ENCODE peak calls at places on chromosomes 13 and 19, in four cellular contexts. J is heart left ventricle, U is esophagus muscularis mucosa, N is HAP-1. V is an unnamed sample. For H3K27me3 and H3K4me1, the result is how much of the 10 kb centered on the place peaks cover.

GRCh38 chr13:46736568-46736967 is 60.4 kb downstream of the ESD start:
- DNase-seq in J (no peak), U (no peak), N (no peak), V (no peak)

GRCh38 chr19:39995794-39996193 is 1.1 kb upstream of the ZNF546 start:
- DNase-seq in J (no peak), U (no peak), N (no peak), V (no peak)

GRCh38 chr19:18596752-18597157 is 8.2 kb downstream of the REX1BD start:
- DNase-seq in J (no peak), U (no peak), N (peak), V (peak)

GRCh38 chr19:35344511-35345031 is 3.1 kb upstream of the FFAR1 start:
- DNase-seq in J (no peak), U (peak), N (no peak), V (no peak)

GRCh38 chr13:51935326-51936171 is 73.8 kb downstream of the CCDC70 start:
- DNase-seq in J (no peak), U (no peak), N (peak), V (no peak)

GRCh38 chr19:58021541-58022282 is 12.1 kb upstream of the ZSCAN1 start:
- DNase-seq in J (peak), U (no peak), N (peak), V (peak)

GRCh38 chr19:6674868-6675305 is 4.9 kb upstream of the TNFSF14 start:
- DNase-seq in J (peak), U (peak), N (peak), V (no peak)

GRCh38 chr19:6098574-6098973 is 11.7 kb downstream of the RFX2 start:
- DNase-seq in J (no peak), U (no peak), N (no peak), V (no peak)

GRCh38 chr13:41411536-41411935 is 45.8 kb upstream of the RGCC start:
- DNase-seq in J (no peak), U (peak), N (peak), V (no peak)

GRCh38 chr19:7670150-7670784 is 1.4 kb downstream of the RETN start:
- DNase-seq in J (no peak), U (no peak), N (no peak), V (no peak)

GRCh38 chr13:36418022-36418805 is 14.1 kb upstream of the CCNA1 start:
- DNase-seq in J (no peak), U (no peak), N (no peak), V (no peak)

GRCh38 chr13:109859898-109860297 is 73.5 kb upstream of the IRS2 start:
- DNase-seq in J (no peak), U (peak), N (no peak), V (no peak)

GRCh38 chr19:13154241-13154778 is 4.1 kb downstream of the IER2 start:
- DNase-seq in J (peak), U (peak), N (peak), V (peak)

GRCh38 chr19:39177110-39177699 is 19.6 kb upstream of the NCCRP1 start:
- DNase-seq in J (no peak), U (no peak), N (no peak), V (no peak)

GRCh38 chr19:12913871-12914690 is 5.0 kb downstream of the SYCE2 start:
- DNase-seq in J (no peak), U (no peak), N (no peak), V (no peak)

GRCh38 chr19:10086032-10086903 is at the start of gene SHFL:
- DNase-seq in J (peak), U (no peak), N (peak), V (no peak)

GRCh38 chr19:52070496-52070895 is 21.9 kb upstream of the ZNF432 start:
- DNase-seq in J (no peak), U (no peak), N (no peak), V (no peak)

GRCh38 chr13:109256866-109257760 is 529.3 kb downstream of the IRS2 start:
- DNase-seq in J (no peak), U (no peak), N (no peak), V (no peak)

GRCh38 chr13:112350300-112350699 is 25.9 kb upstream of the SPACA7 start:
- DNase-seq in J (no peak), U (no peak), N (no peak), V (no peak)

GRCh38 chr19:35767288-35768081 is 7.9 kb upstream of the ARHGAP33 start:
- DNase-seq in J (peak), U (no peak), N (no peak), V (no peak)

GRCh38 chr13:64725492-64725891 is 2504.6 kb downstream of the PCDH9 start:
- DNase-seq in J (no peak), U (no peak), N (no peak), V (no peak)

GRCh38 chr19:16834747-16835146 is 5.5 kb downstream of the SIN3B start:
- DNase-seq in J (no peak), U (no peak), N (no peak), V (no peak)

GRCh38 chr19:41000310-41000737 is 9.2 kb downstream of the CYP2B6 start:
- DNase-seq in J (no peak), U (no peak), N (no peak), V (no peak)

GRCh38 chr13:89748716-89749115 is 1598.8 kb upstream of the MIR17HG start:
- DNase-seq in J (no peak), U (no peak), N (no peak), V (peak)

GRCh38 chr13:41389580-41389979 is 67.8 kb upstream of the RGCC start:
- DNase-seq in J (no peak), U (no peak), N (no peak), V (no peak)

GRCh38 chr13:85549819-85550218 is 249.4 kb downstream of the SLITRK6 start:
- DNase-seq in J (no peak), U (no peak), N (no peak), V (peak)

GRCh38 chr19:42553292-42554045 is 25.2 kb upstream of the CEACAM1 start:
- DNase-seq in J (peak), U (no peak), N (no peak), V (no peak)

GRCh38 chr19:42552086-42553065 is 24.1 kb upstream of the CEACAM1 start:
- DNase-seq in J (no peak), U (no peak), N (no peak), V (no peak)

GRCh38 chr19:42554046-42554575 is 25.8 kb upstream of the CEACAM1 start:
- DNase-seq in J (no peak), U (no peak), N (no peak), V (no peak)

GRCh38 chr19:42555317-42555716 is 27.0 kb upstream of the CEACAM1 start:
- DNase-seq in J (no peak), U (no peak), N (no peak), V (no peak)

GRCh38 chr19:42555801-42556200 is 27.5 kb upstream of the CEACAM1 start:
- DNase-seq in J (no peak), U (no peak), N (no peak), V (no peak)
- H3K27me3 ChIP-seq in J (under half), U (under half), N (under half), V (under half)

GRCh38 chr13:50128406-50129048 is 113.3 kb downstream of the KCNRG start:
- DNase-seq in J (no peak), U (peak), N (no peak), V (no peak)
- H3K4me1 ChIP-seq in J (under half), U (under half), N (under half), V (under half)

DNA sequence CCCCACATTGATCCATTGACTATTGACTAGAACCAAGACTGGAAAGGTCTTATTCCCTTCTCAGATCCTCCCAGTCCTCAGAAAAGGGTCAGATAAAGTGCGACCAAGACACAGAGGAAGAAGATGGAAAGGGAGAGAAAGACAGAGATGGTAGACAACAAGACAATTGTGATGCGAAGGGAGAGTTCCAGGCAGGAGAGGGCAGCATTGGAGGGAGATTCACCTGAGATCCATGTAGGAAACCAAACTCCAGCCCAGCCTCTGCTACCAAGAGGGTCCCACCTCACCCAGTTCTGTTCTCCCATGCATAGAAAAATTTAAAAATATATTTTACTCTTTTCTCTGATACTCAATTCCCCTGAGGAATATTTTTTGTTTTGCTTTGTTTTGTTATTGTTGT is 67.3 kb upstream of the TSHZ3 start:
- DNase-seq in J (no peak), U (no peak), N (no peak), V (no peak)
- H3K27me3 ChIP-seq in J (under half), U (under half), N (under half), V (under half)

DNA sequence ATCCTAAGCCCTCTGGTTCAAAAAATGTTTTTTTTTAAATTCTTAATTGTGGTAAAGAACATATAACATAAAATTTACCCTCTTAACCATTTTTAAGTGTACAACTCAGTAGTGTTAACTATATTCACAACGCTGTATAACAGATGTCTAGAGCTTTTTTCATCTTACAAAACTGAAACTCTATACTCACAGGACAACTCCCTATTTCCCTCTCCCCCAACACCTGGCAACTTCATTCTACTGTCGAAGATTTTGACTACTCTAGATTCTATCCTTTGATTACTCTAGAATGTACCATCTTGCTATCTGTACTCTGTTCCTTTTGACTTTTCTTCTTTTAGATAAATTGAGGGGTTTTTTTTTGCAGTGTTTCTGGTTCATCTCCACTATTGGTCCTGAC is 200.4 kb downstream of the KLF12 start:
- DNase-seq in J (no peak), U (no peak), N (no peak), V (no peak)
- H3K4me1 ChIP-seq in J (under half), U (under half), N (under half), V (under half)

V was measured in BE2C.